ENCODE peak calls at places on chromosomes 1 and 21, in seven cellular contexts. O is neural progenitor cell, D is omental fat pad, A is fibroblast of mammary gland, T is Caco-2, F is cardiac fibroblast, M is left ventricle myocardium inferior. B is an unnamed sample.

GRCh38 chr1:170790651-170791071 is 126.7 kb downstream of the PRRX1 start:
- DNase-seq in O (no peak), D (no peak), A (peak; percentile 65), T (no peak), F (peak; percentile 28), M (no peak), B (no peak)

GRCh38 chr1:228802386-228803221 is 67.3 kb downstream of the RHOU start:
- DNase-seq in O (no peak), D (no peak), A (peak; percentile 56), T (no peak), F (peak; percentile 90), M (peak; percentile 46), B (no peak)

GRCh38 chr1:186605762-186606350 is 74.4 kb downstream of the PTGS2 start:
- DNase-seq in O (peak; percentile 81), D (no peak), A (peak; percentile 73), T (peak; percentile 72), F (peak; percentile 86), M (no peak), B (peak; percentile 18)

GRCh38 chr1:1168451-1169411 is 4.9 kb upstream of the TTLL10 start:
- DNase-seq in O (no peak), D (no peak), A (no peak), T (no peak), F (no peak), M (no peak), B (no peak)

GRCh38 chr1:53663525-53664300 is 75.3 kb downstream of the GLIS1 start:
- DNase-seq in O (no peak), D (no peak), A (peak; percentile 27), T (no peak), F (no peak), M (no peak), B (no peak)

GRCh38 chr1:4691766-4692405 is 37.5 kb downstream of the AJAP1 start:
- DNase-seq in O (no peak), D (no peak), A (no peak), T (no peak), F (no peak), M (no peak), B (no peak)

GRCh38 chr1:2194319-2194897 is at the start of gene FAAP20:
- DNase-seq in O (peak; percentile 88), D (no peak), A (peak; percentile 54), T (peak; percentile 62), F (peak; percentile 77), M (peak; percentile 77), B (no peak)

GRCh38 chr1:94883688-94884087 is 43.2 kb downstream of the CNN3 start:
- DNase-seq in O (no peak), D (no peak), A (peak; percentile 59), T (no peak), F (peak; percentile 66), M (no peak), B (no peak)

GRCh38 chr1:26582836-26583460 is 53.4 kb downstream of the RPS6KA1 start:
- DNase-seq in O (no peak), D (peak; percentile 33), A (peak; percentile 92), T (no peak), F (peak; percentile 72), M (no peak), B (no peak)

GRCh38 chr1:159008744-159009188 is 941 bp upstream of the IFI16 start:
- DNase-seq in O (no peak), D (no peak), A (peak; percentile 26), T (no peak), F (peak; percentile 44), M (no peak), B (no peak)

GRCh38 chr1:41662656-41663437 is 178.4 kb upstream of the EDN2 start:
- DNase-seq in O (peak; percentile 72), D (peak; percentile 51), A (peak; percentile 90), T (peak; percentile 32), F (peak; percentile 74), M (peak; percentile 47), B (no peak)

GRCh38 chr1:237018896-237019295 is 14.7 kb upstream of the MT1HL1 start:
- DNase-seq in O (no peak), D (no peak), A (no peak), T (no peak), F (no peak), M (no peak), B (no peak)

GRCh38 chr1:237012361-237012760 is 8.1 kb upstream of the MT1HL1 start:
- DNase-seq in O (no peak), D (no peak), A (no peak), T (no peak), F (no peak), M (no peak), B (no peak)

GRCh38 chr1:237012789-237013383 is 8.6 kb upstream of the MT1HL1 start:
- DNase-seq in O (no peak), D (no peak), A (no peak), T (no peak), F (peak; percentile 60), M (peak; percentile 81), B (peak; percentile 31)

GRCh38 chr1:237013608-237014007 is 9.4 kb upstream of the MT1HL1 start:
- DNase-seq in O (no peak), D (no peak), A (no peak), T (no peak), F (no peak), M (no peak), B (no peak)

GRCh38 chr1:237016626-237017025 is 12.4 kb upstream of the MT1HL1 start:
- DNase-seq in O (peak; percentile 35), D (no peak), A (no peak), T (no peak), F (no peak), M (no peak), B (no peak)
- TF ChIP-seq CTCF in O (no peak), D (no peak), A (no peak), T (no peak), F (no peak), M (no peak), B (no peak)

GRCh38 chr1:34591751-34592629 is 162.9 kb upstream of the GJB5 start:
- DNase-seq in O (no peak), D (no peak), A (no peak), T (no peak), F (no peak), M (no peak), B (no peak)
- TF ChIP-seq CTCF in O (no peak), D (no peak), A (no peak), T (no peak), F (no peak), M (no peak), B (peak; percentile 52)

DNA sequence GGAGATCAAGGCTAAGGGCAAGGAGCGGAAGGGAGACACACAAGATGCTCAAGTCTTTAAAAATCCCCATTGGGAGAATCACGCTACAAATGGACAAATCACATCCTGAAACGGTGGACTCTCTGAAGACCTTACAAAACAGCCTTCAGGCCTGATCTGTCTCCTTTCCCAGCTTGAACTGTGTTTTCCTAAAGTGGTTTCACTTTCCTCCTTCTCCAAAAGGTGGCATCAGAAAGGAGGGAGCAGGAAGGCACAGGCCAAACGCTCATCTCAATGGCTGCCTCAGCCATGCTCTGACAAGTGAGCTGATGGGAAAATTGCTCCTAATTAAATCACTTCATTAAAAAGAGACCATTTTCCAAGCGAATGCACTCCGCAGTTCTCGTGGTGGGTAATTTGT is 47.7 kb downstream of the UTP25 start:
- DNase-seq in O (peak; percentile 68), D (no peak), A (peak; percentile 53), T (peak; percentile 24), F (peak; percentile 75), M (no peak), B (no peak)
- TF ChIP-seq CTCF in O (peak; percentile 53), D (no peak), A (peak; percentile 51), T (no peak), F (peak; percentile 60), M (peak; percentile 21), B (peak; percentile 57)

GRCh38 chr21:41475714-41476405 is 32.1 kb downstream of the TMPRSS2 start:
- DNase-seq in O (no peak), D (no peak), A (no peak), T (no peak), F (no peak), M (no peak), B (no peak)
- TF ChIP-seq CTCF in O (no peak), D (no peak), A (no peak), T (no peak), F (no peak), M (no peak), B (no peak)

GRCh38 chr21:41508415-41509205 is 652 bp upstream of the TMPRSS2 start:
- DNase-seq in O (no peak), D (no peak), A (no peak), T (peak; percentile 24), F (no peak), M (no peak), B (no peak)
- TF ChIP-seq CTCF in O (no peak), D (no peak), A (no peak), T (no peak), F (no peak), M (no peak), B (no peak)

GRCh38 chr1:226547754-226548191 is 791 bp upstream of the STUM start:
- DNase-seq in O (peak; percentile 95), D (peak; percentile 61), A (peak; percentile 89), T (peak; percentile 84), F (peak; percentile 92), M (peak; percentile 77), B (peak; percentile 82)
- TF ChIP-seq CTCF in O (peak; percentile 83), D (no peak), A (peak; percentile 100), T (peak; percentile 59), F (peak; percentile 100), M (peak; percentile 93), B (peak; percentile 97)

GRCh38 chr1:37394574-37395464 is 79.6 kb upstream of the ZC3H12A start:
- DNase-seq in O (peak; percentile 86), D (no peak), A (no peak), T (no peak), F (no peak), M (no peak), B (no peak)
- TF ChIP-seq CTCF in O (peak; percentile 29), D (no peak), A (no peak), T (no peak), F (no peak), M (no peak), B (no peak)

B was measured in LNCaP clone FGC.